ENCODE peak calls at places on chromosomes 1 and 21, in ten cellular contexts. M is stimulated activated CD4-positive, alpha-beta T cell treated with anti-CD3 and anti-CD28 coated beads, Interleukin-4, amount 100 ng/mL, for 4 hours; D is NCI-H2171 treated with DMSO at 0.1 percent for 48 hours; E is pons; R is stimulated activated CD8-positive, alpha-beta memory T cell treated with anti-CD3 and anti-CD28 coated beads, Interleukin-2, amount 100 ng/mL, for 48 hours; L is CD4-positive, alpha-beta T cell; V is Caki2; N is activated CD4-positive, alpha-beta T cell treated with anti-CD3 and anti-CD28 coated beads, Interleukin-2, amount 50 U/mL, for 48 hours; I is prostate gland; K is amygdala. S is an unnamed sample.

GRCh38 chr1:111025109-111025508 is 61.4 kb upstream of the LRIF1 start:
- DNase-seq in M (no peak), D (no peak), E (no peak), R (no peak), L (no peak), V (no peak), N (no peak), I (no peak), K (no peak), S (no peak)

GRCh38 chr1:43520100-43520828 is 10.4 kb upstream of the PTPRF start:
- DNase-seq in M (no peak), D (peak), E (no peak), R (no peak), L (no peak), V (no peak), N (no peak), I (no peak), K (no peak), S (no peak)

GRCh38 chr1:105072446-105072845 is 1322.7 kb downstream of the AMY1C start:
- DNase-seq in M (no peak), D (no peak), E (no peak), R (no peak), L (no peak), V (no peak), N (no peak), I (no peak), K (no peak), S (no peak)

GRCh38 chr1:201737350-201738060 is 91.5 kb upstream of the IPO9 start:
- DNase-seq in M (no peak), D (no peak), E (peak), R (no peak), L (no peak), V (no peak), N (no peak), I (no peak), K (no peak), S (no peak)

GRCh38 chr1:164921493-164921892 is 362.5 kb downstream of the PBX1 start:
- DNase-seq in M (no peak), D (no peak), E (no peak), R (no peak), L (no peak), V (no peak), N (no peak), I (no peak), K (no peak), S (no peak)

GRCh38 chr1:94284481-94284880 is 47.1 kb upstream of the ARHGAP29 start:
- DNase-seq in M (no peak), D (no peak), E (no peak), R (no peak), L (no peak), V (no peak), N (no peak), I (no peak), K (no peak), S (peak)

GRCh38 chr1:78177708-78178270 is 132.0 kb downstream of the GIPC2 start:
- DNase-seq in M (no peak), D (no peak), E (no peak), R (no peak), L (no peak), V (no peak), N (no peak), I (no peak), K (no peak), S (no peak)

GRCh38 chr21:26565546-26565945 is 7.5 kb downstream of the CYYR1 start:
- DNase-seq in M (no peak), D (no peak), E (no peak), R (no peak), L (no peak), V (no peak), N (no peak), I (no peak), K (no peak), S (no peak)

GRCh38 chr21:32312976-32313375 is 14.3 kb downstream of the MRAP start:
- DNase-seq in M (no peak), D (no peak), E (no peak), R (no peak), L (no peak), V (no peak), N (no peak), I (no peak), K (no peak), S (no peak)

GRCh38 chr21:29349702-29350101 is 51.0 kb downstream of the BACH1 start:
- DNase-seq in M (no peak), D (peak), E (no peak), R (no peak), L (no peak), V (no peak), N (no peak), I (no peak), K (no peak), S (no peak)

GRCh38 chr1:202005958-202006357 is 4.4 kb upstream of the ELF3 start:
- DNase-seq in M (no peak), D (peak), E (no peak), R (no peak), L (no peak), V (peak), N (no peak), I (no peak), K (no peak), S (peak)

GRCh38 chr1:183404456-183404855 is 13.7 kb downstream of the NMNAT2 start:
- DNase-seq in M (no peak), D (no peak), E (peak), R (no peak), L (no peak), V (no peak), N (no peak), I (no peak), K (no peak), S (no peak)